ENCODE peak calls at places on chromosomes 3 and 15, in seven cellular contexts. Z is A549; T is transverse colon; W is thoracic aorta; G is IMR-90; F is effector memory CD4-positive, alpha-beta T cell; B is upper lobe of left lung. L is an unnamed sample. For H3K9me3, the result is how much of the 10 kb centered on the place peaks cover.

GRCh38 chr3:194450341-194450740 is 36.5 kb downstream of the ATP13A3 start:
- DNase-seq in Z (no peak), W (no peak), T (no peak), G (no peak), F (no peak), B (no peak), L (no peak)

GRCh38 chr3:186985713-186986364 is 55.5 kb downstream of the ST6GAL1 start:
- DNase-seq in T (no peak), F (no peak), Z (no peak), B (no peak), G (no peak), W (no peak), L (no peak)

GRCh38 chr15:40762919-40763800 is 708 bp upstream of the GCHFR start:
- DNase-seq in W (no peak), Z (no peak), G (peak), T (peak), B (peak), F (peak), L (peak)

GRCh38 chr15:31308185-31308639 is 18.4 kb upstream of the KLF13 start:
- DNase-seq in B (peak), T (no peak), Z (no peak), W (no peak), G (no peak), F (no peak), L (no peak)

GRCh38 chr3:197027151-197027895 is 2.3 kb downstream of the MELTF start:
- DNase-seq in Z (no peak), G (peak), F (no peak), B (peak), W (no peak), T (no peak), L (no peak)

GRCh38 chr3:29759021-29759359 is 478.1 kb downstream of the RBMS3 start:
- DNase-seq in T (no peak), B (no peak), F (no peak), G (peak), W (no peak), Z (no peak), L (no peak)

GRCh38 chr3:169354774-169355501 is 308.6 kb downstream of the MECOM start:
- DNase-seq in W (no peak), B (no peak), G (no peak), Z (no peak), F (no peak), T (no peak), L (no peak)

GRCh38 chr3:150005243-150006102 is 34.8 kb upstream of the PFN2 start:
- DNase-seq in B (no peak), T (no peak), Z (no peak), G (peak), F (no peak), W (no peak), L (no peak)

GRCh38 chr3:126179825-126180476 is 435 bp downstream of the ALDH1L1 start:
- DNase-seq in T (peak), W (peak), F (no peak), B (peak), G (no peak), Z (no peak), L (no peak)

GRCh38 chr15:40310001-40310959 is 2.5 kb upstream of the PLCB2 start:
- DNase-seq in F (peak), Z (peak), T (peak), B (no peak), G (peak), W (no peak), L (no peak)

GRCh38 chr3:149657796-149658443 is at the start of gene WWTR1:
- DNase-seq in G (peak), Z (peak), F (no peak), B (peak), W (peak), T (peak), L (peak)

GRCh38 chr15:68346986-68347385 is 69.4 kb downstream of the FEM1B start:
- DNase-seq in B (no peak), T (no peak), F (no peak), G (peak), W (no peak), Z (no peak), L (no peak)

GRCh38 chr3:55624238-55624637 is 137.1 kb upstream of the WNT5A start:
- DNase-seq in W (no peak), G (peak), F (no peak), Z (no peak), B (no peak), T (peak), L (no peak)

GRCh38 chr3:66577804-66578203 is 77.0 kb upstream of the LRIG1 start:
- DNase-seq in T (no peak), B (no peak), F (no peak), G (no peak), W (no peak), Z (no peak), L (no peak)

GRCh38 chr3:182121424-182121823 is 409.7 kb downstream of the SOX2 start:
- DNase-seq in B (no peak), W (no peak), G (no peak), T (no peak), F (no peak), Z (no peak), L (no peak)

GRCh38 chr3:72044231-72044935 is 259.4 kb upstream of the PROK2 start:
- DNase-seq in Z (no peak), W (no peak), F (no peak), T (no peak), G (no peak), B (no peak), L (no peak)

GRCh38 chr3:185470323-185470722 is 28.5 kb downstream of the TMEM41A start:
- DNase-seq in W (no peak), B (no peak), Z (no peak), G (no peak), F (no peak), T (no peak), L (no peak)

GRCh38 chr15:50055333-50056278 is 63.4 kb downstream of the ATP8B4 start:
- DNase-seq in B (no peak), W (no peak), T (no peak), G (peak), Z (no peak), F (no peak), L (no peak)

GRCh38 chr3:172177046-172177445 is 137.7 kb downstream of the FNDC3B start:
- DNase-seq in F (no peak), B (no peak), T (no peak), Z (no peak), W (no peak), G (peak), L (no peak)

GRCh38 chr3:62999158-62999557 is 123.9 kb upstream of the CADPS start:
- DNase-seq in Z (no peak), G (no peak), W (no peak), T (no peak), F (no peak), B (no peak), L (no peak)

GRCh38 chr3:161342629-161343028 is 28.7 kb downstream of the SPTSSB start:
- DNase-seq in F (no peak), Z (no peak), W (no peak), G (no peak), B (no peak), T (no peak), L (no peak)

GRCh38 chr15:59160880-59161593 is 45.6 kb upstream of the LDHAL6B start:
- DNase-seq in T (no peak), G (peak), F (peak), W (no peak), B (peak), Z (peak), L (no peak)

GRCh38 chr3:94904275-94904674 is 841.4 kb downstream of the NSUN3 start:
- DNase-seq in W (no peak), Z (no peak), F (no peak), T (no peak), B (no peak), G (no peak), L (no peak)

GRCh38 chr3:62084558-62084957 is 288.8 kb downstream of the FEZF2 start:
- DNase-seq in G (peak), Z (no peak), T (no peak), F (no peak), W (no peak), B (no peak), L (no peak)

GRCh38 chr3:63910873-63911272 is 1.3 kb downstream of the SCAANT1 start:
- DNase-seq in G (peak), W (no peak), Z (no peak), F (no peak), T (no peak), B (no peak), L (peak)

GRCh38 chr3:50885491-50885890 is 210.8 kb downstream of the DOCK3 start:
- DNase-seq in Z (no peak), T (no peak), F (no peak), W (no peak), G (no peak), B (no peak), L (no peak)

GRCh38 chr3:188546835-188547670 is 393.1 kb downstream of the LPP start:
- DNase-seq in G (peak), F (no peak), T (no peak), B (no peak), W (no peak), Z (peak), L (no peak)

GRCh38 chr3:179156775-179157174 is 8.6 kb downstream of the PIK3CA start:
- DNase-seq in Z (no peak), T (no peak), B (no peak), G (no peak), W (no peak), F (no peak), L (no peak)

GRCh38 chr15:91202510-91202909 is 102.5 kb downstream of the SV2B start:
- DNase-seq in B (no peak), W (no peak), T (no peak), G (no peak), F (no peak), Z (no peak), L (no peak)

GRCh38 chr3:107663266-107663665 is 140.5 kb downstream of the BBX start:
- DNase-seq in W (no peak), B (no peak), F (no peak), Z (no peak), G (no peak), T (no peak), L (no peak)

GRCh38 chr15:66739287-66739686 is 37.3 kb downstream of the SMAD6 start:
- DNase-seq in B (no peak), W (no peak), G (no peak), F (no peak), Z (no peak), T (no peak), L (no peak)

GRCh38 chr15:79724312-79724711 is 172.5 kb downstream of the MTHFS start:
- DNase-seq in F (no peak), G (peak), Z (no peak), B (no peak), W (no peak), T (no peak), L (no peak)

GRCh38 chr3:173733029-173733652 is 335.6 kb downstream of the NLGN1 start:
- DNase-seq in W (no peak), Z (no peak), G (peak), T (no peak), B (no peak), F (no peak), L (no peak)

GRCh38 chr15:35713733-35714132 is 167.8 kb upstream of the DPH6 start:
- DNase-seq in Z (no peak), T (no peak), B (no peak), G (peak), W (no peak), F (no peak), L (no peak)

GRCh38 chr15:32817570-32817969 is 99.8 kb downstream of the GREM1 start:
- DNase-seq in Z (no peak), W (no peak), F (no peak), B (no peak), T (no peak), G (no peak), L (no peak)

GRCh38 chr3:164832216-164832615 is 246.1 kb downstream of the SI start:
- DNase-seq in W (no peak), T (no peak), B (no peak), G (no peak), F (no peak), Z (no peak), L (no peak)

DNA sequence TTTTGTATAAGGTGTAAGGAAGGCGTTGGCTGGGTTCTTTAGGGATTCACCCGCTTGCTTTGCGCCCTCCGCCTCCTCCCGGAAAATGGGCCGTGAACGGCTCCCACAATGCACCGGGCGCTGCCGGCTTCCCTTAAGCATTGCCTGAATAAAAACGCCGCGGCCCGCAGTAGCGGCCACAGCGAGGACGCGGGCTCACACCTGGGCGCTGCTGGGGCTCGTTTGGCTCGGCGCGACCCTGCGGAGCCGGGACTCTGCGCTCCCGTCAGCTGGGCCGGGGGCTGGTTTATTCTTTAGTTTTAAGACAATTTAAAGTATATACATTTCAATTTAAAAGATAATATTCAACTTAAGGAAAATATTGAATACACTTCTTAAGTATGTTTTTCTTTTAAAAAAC is 343.5 kb upstream of the RGMA start:
- DNase-seq in T (no peak), F (no peak), W (no peak), Z (no peak), G (no peak), B (peak), L (no peak)
- H3K9me3 ChIP-seq in T (under half), F (under half), W (under half), Z (under half), G (under half), B (under half), L (under half)

DNA sequence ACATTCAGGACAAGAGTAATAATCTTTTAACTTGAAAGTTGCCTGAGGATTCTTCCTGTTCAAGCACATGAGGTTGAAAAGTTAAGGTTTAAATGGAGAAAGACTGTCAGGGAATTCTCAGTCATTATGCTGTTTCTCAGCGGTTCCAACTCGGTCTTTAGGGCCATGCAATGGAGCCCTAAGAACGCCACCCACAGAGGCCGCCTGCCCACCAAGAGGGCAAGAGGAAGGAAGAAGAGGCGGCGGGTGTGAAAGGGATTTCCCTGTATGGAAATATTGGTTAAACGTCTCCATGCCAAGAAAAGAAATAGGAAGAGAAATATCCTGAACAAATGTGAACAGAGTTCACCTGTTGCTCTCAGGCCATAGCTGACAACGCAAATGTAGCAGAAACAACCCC is 234.4 kb downstream of the OCA2 start:
- DNase-seq in Z (no peak), W (no peak), T (no peak), B (no peak), G (no peak), F (no peak), L (no peak)
- H3K9me3 ChIP-seq in Z (under half), W (under half), T (under half), B (under half), G (under half), F (under half), L (under half)

GRCh38 chr3:176415896-176416295 is 781.4 kb downstream of the TBL1XR1 start:
- DNase-seq in T (no peak), W (no peak), F (no peak), Z (no peak), G (no peak), B (no peak), L (no peak)

DNA sequence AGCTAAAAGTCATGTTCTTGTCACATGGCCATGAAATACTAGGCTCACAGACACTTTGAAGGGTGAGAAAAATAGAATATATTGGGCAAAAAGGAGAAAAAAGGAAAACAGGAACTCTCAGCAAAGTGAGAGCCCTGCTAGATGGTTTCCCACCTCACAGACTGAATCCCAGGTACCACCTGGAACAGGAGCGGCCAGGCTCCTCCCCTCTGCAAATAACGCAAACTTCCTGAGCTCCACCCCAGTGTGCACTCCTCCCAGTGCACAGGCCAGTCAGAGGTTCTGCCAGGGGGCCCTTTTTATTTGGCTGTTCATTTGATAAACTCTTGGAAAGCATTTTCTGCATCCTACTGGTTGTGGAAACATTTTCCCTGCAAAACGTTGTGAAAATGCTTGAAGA is 780.4 kb downstream of the TBL1XR1 start:
- DNase-seq in Z (no peak), B (no peak), W (no peak), G (no peak), T (no peak), F (no peak), L (no peak)
- H3K9me3 ChIP-seq in Z (under half), B (under half), W (under half), G (under half), T (under half), F (under half), L (under half)

GRCh38 chr15:85124173-85124572 is 142.5 kb downstream of the PDE8A start:
- DNase-seq in W (no peak), Z (no peak), G (no peak), F (no peak), B (no peak), T (no peak), L (no peak)
- H3K9me3 ChIP-seq in W (under half), Z (under half), G (under half), F (under half), B (under half), T (under half), L (under half)

GRCh38 chr3:75782506-75782905 is 2.8 kb downstream of the ZNF717 start:
- DNase-seq in G (no peak), B (no peak), Z (no peak), W (no peak), T (no peak), F (no peak), L (no peak)

GRCh38 chr3:75781079-75781745 is 4.1 kb downstream of the ZNF717 start:
- DNase-seq in B (no peak), G (no peak), T (no peak), F (no peak), W (no peak), Z (no peak), L (no peak)
- H3K9me3 ChIP-seq in B (under half), G (under half), T (under half), F (under half), W (under half), Z (under half), L (under half)

DNA sequence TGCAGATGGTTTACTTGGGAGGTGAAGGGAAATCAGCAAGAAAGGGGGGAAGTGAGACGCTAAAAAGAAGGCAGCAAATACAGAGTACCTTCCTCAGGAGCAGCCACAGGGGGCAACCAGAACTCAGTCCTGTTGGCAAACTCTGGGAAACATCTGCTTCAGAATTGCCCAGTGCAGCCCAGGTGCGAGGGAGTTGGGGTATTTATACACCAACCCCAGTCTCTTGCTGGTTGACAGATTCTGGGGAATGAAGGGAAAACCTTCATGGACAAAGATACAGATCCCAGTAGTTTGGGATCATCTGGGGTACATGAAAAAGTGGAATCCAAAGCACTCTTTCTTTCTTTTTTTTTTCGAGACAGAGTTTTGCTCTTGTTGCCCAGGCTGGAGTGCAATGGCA is 25.3 kb upstream of the PGPEP1L start:
- DNase-seq in F (no peak), B (no peak), W (no peak), Z (no peak), G (no peak), T (no peak), L (no peak)
- H3K9me3 ChIP-seq in F (under half), B (under half), W (under half), Z (under half), G (under half), T (under half), L (under half)